ENCODE peak calls at places on chromosomes 6 and 20, in six cellular contexts. B, P, H, O, C and R are unnamed samples.

GRCh38 chr6:111482236-111482958 is 621 bp downstream of the REV3L start:
- DNase-seq in B (no peak), P (peak; percentile 88), H (no peak), O (no peak), C (peak; percentile 44), R (peak; percentile 84)

GRCh38 chr6:8000080-8001035 is 63.8 kb downstream of the BLOC1S5 start:
- DNase-seq in B (no peak), P (no peak), H (no peak), O (no peak), C (no peak), R (no peak)

GRCh38 chr6:116180375-116180774 is 54.4 kb upstream of the COL10A1 start:
- DNase-seq in B (no peak), P (no peak), H (no peak), O (no peak), C (no peak), R (no peak)

GRCh38 chr20:4836935-4837334 is 115.2 kb downstream of the PRND start:
- DNase-seq in B (no peak), P (no peak), H (no peak), O (no peak), C (no peak), R (no peak)

GRCh38 chr6:135568366-135568765 is 70.8 kb upstream of the AHI1 start:
- DNase-seq in B (no peak), P (no peak), H (no peak), O (no peak), C (peak; percentile 43), R (no peak)

GRCh38 chr20:37596890-37597539 is 69.3 kb upstream of the BLCAP start:
- DNase-seq in B (no peak), P (no peak), H (no peak), O (no peak), C (no peak), R (no peak)

GRCh38 chr6:37653933-37654565 is 43.6 kb downstream of the MDGA1 start:
- DNase-seq in B (no peak), P (no peak), H (peak; percentile 42), O (peak; percentile 52), C (peak; percentile 47), R (peak; percentile 58)

GRCh38 chr20:50690979-50691584 is at the start of gene RIPOR3:
- DNase-seq in B (no peak), P (peak; percentile 84), H (no peak), O (no peak), C (no peak), R (peak; percentile 82)

GRCh38 chr20:9476637-9477036 is 37.8 kb upstream of the LAMP5 start:
- DNase-seq in B (no peak), P (no peak), H (no peak), O (no peak), C (no peak), R (no peak)

GRCh38 chr20:18276821-18277220 is 11.5 kb upstream of the ZNF133 start:
- DNase-seq in B (no peak), P (peak; percentile 81), H (peak; percentile 78), O (peak; percentile 51), C (peak; percentile 71), R (no peak)

GRCh38 chr20:4812641-4813075 is 90.9 kb downstream of the PRND start:
- DNase-seq in B (no peak), P (peak; percentile 69), H (no peak), O (no peak), C (no peak), R (no peak)

GRCh38 chr6:170107606-170108222 is 183.2 kb downstream of the DLL1 start:
- DNase-seq in B (no peak), P (peak; percentile 39), H (no peak), O (no peak), C (no peak), R (peak; percentile 64)

GRCh38 chr20:33532753-33533459 is 43.0 kb downstream of the CBFA2T2 start:
- DNase-seq in B (no peak), P (no peak), H (no peak), O (no peak), C (no peak), R (no peak)

GRCh38 chr6:117391874-117392583 is 33.7 kb downstream of the ROS1 start:
- DNase-seq in B (no peak), P (no peak), H (no peak), O (no peak), C (no peak), R (no peak)